ENCODE peak calls at places on chromosome 9, in six cellular contexts. N is NB4; J is AG04450; V is NCI-H2171 treated with DMSO at 0.1 percent for 48 hours; C is BE2C; G is effector memory CD4-positive, alpha-beta T cell. S is an unnamed sample.

GRCh38 chr9:79131375-79131774 is 440.4 kb upstream of the TLE4 start:
- DNase-seq in G (no peak), J (no peak), N (no peak), C (no peak), V (no peak), S (no peak)

GRCh38 chr9:112867275-112867991 is 23.2 kb downstream of the SLC46A2 start:
- DNase-seq in N (peak), C (no peak), J (peak), G (no peak), V (no peak), S (no peak)

GRCh38 chr9:127448112-127448805 is 2.9 kb downstream of the RPL12 start:
- DNase-seq in V (no peak), J (no peak), G (no peak), C (no peak), N (peak), S (no peak)

GRCh38 chr9:3807601-3808000 is 281.8 kb upstream of the RFX3 start:
- DNase-seq in C (no peak), G (no peak), V (no peak), J (no peak), N (no peak), S (no peak)

GRCh38 chr9:18824095-18824666 is 208.8 kb downstream of the SAXO1 start:
- DNase-seq in G (no peak), N (no peak), V (no peak), J (no peak), C (no peak), S (no peak)

GRCh38 chr9:16147726-16148125 is 594.9 kb downstream of the CCDC171 start:
- DNase-seq in J (no peak), V (no peak), G (no peak), C (no peak), N (peak), S (no peak)

GRCh38 chr9:20707708-20708107 is 23.6 kb downstream of the FOCAD start:
- DNase-seq in C (no peak), N (no peak), J (no peak), G (no peak), V (no peak), S (no peak)

GRCh38 chr9:34716711-34717110 is 6.8 kb upstream of the CCL21 start:
- DNase-seq in N (no peak), J (no peak), V (no peak), C (no peak), G (no peak), S (no peak)

GRCh38 chr9:119709431-119709830 is 340.2 kb upstream of the BRINP1 start:
- DNase-seq in G (no peak), C (no peak), N (no peak), J (no peak), V (no peak), S (no peak)

GRCh38 chr9:99851028-99851822 is 29.5 kb downstream of the NR4A3 start:
- DNase-seq in N (no peak), C (no peak), V (no peak), G (peak), J (no peak), S (no peak)

GRCh38 chr9:24073237-24073636 is 247.2 kb upstream of the ELAVL2 start:
- DNase-seq in G (no peak), J (no peak), N (no peak), C (no peak), V (no peak), S (no peak)